ENCODE peak calls at places on chromosome 13, in ten cellular contexts. W is fibroblast of lung, H is neuronal stem cell, L is aorta, U is endodermal cell, D is heart left ventricle, Y is breast epithelium, N is ovary, X is GM06990, K is GM23248. C is an unnamed sample. For H3K36me3, the result is how much of the 10 kb centered on the place peaks cover.

GRCh38 chr13:52454459-52454824 is 836 bp upstream of the CKAP2 start:
- DNase-seq in H (no peak), X (peak), K (no peak), L (no peak), W (peak), N (no peak), U (peak), D (no peak), Y (no peak), C (peak)

GRCh38 chr13:24894277-24894971 is 130.5 kb downstream of the RNF17 start:
- DNase-seq in X (no peak), N (no peak), K (no peak), W (no peak), L (no peak), H (no peak), U (no peak), Y (no peak), D (no peak), C (no peak)

GRCh38 chr13:27022571-27023311 is 148.9 kb downstream of the USP12 start:
- DNase-seq in U (peak), N (no peak), W (peak), L (no peak), Y (peak), X (no peak), K (no peak), D (no peak), H (no peak), C (no peak)

GRCh38 chr13:44335463-44335862 is 38.2 kb upstream of the SERP2 start:
- DNase-seq in Y (no peak), U (no peak), D (no peak), L (no peak), N (no peak), W (no peak), X (no peak), K (no peak), H (no peak), C (no peak)

GRCh38 chr13:93066187-93066586 is 160.4 kb upstream of the GPC6 start:
- DNase-seq in D (peak), X (no peak), K (peak), Y (no peak), W (peak), L (no peak), H (no peak), N (no peak), U (no peak), C (no peak)

GRCh38 chr13:30998548-30999140 is 66.2 kb downstream of the TEX26 start:
- DNase-seq in X (no peak), W (peak), Y (no peak), K (peak), D (no peak), L (no peak), U (peak), H (no peak), N (no peak), C (no peak)

GRCh38 chr13:108551674-108552073 is 77.7 kb upstream of the MYO16 start:
- DNase-seq in W (peak), N (no peak), H (no peak), X (no peak), L (no peak), U (no peak), Y (no peak), K (no peak), D (no peak), C (no peak)

GRCh38 chr13:73765651-73766384 is 368.4 kb downstream of the KLF12 start:
- DNase-seq in Y (peak), X (peak), U (peak), L (peak), N (peak), W (peak), D (peak), H (peak), K (peak), C (peak)

GRCh38 chr13:59477011-59477410 is 686.7 kb downstream of the DIAPH3 start:
- DNase-seq in L (no peak), H (no peak), Y (no peak), K (peak), D (no peak), X (no peak), N (no peak), U (no peak), W (no peak), C (no peak)

GRCh38 chr13:50934735-50935419 is 25.3 kb downstream of the RNASEH2B start:
- DNase-seq in W (no peak), U (no peak), K (no peak), Y (no peak), D (no peak), N (no peak), L (no peak), X (no peak), H (no peak), C (no peak)

GRCh38 chr13:43129021-43129420 is 105.6 kb downstream of the DNAJC15 start:
- DNase-seq in Y (no peak), K (no peak), L (no peak), W (no peak), D (no peak), X (no peak), U (no peak), H (no peak), N (no peak), C (no peak)

GRCh38 chr13:54210397-54211050 is 1181.9 kb downstream of the OLFM4 start:
- DNase-seq in U (no peak), X (no peak), L (no peak), Y (peak), W (no peak), H (no peak), N (no peak), D (no peak), K (no peak), C (no peak)

GRCh38 chr13:79686441-79686840 is 205.5 kb downstream of the NDFIP2 start:
- DNase-seq in X (no peak), Y (no peak), W (peak), H (no peak), K (peak), L (no peak), D (no peak), N (no peak), U (no peak), C (no peak)

GRCh38 chr13:42873081-42873480 is 91.7 kb downstream of the FAM216B start:
- DNase-seq in H (no peak), K (peak), U (no peak), W (no peak), N (no peak), L (no peak), Y (no peak), X (no peak), D (no peak), C (no peak)

GRCh38 chr13:51883226-51883600 is 21.4 kb downstream of the CCDC70 start:
- DNase-seq in H (no peak), X (no peak), D (no peak), N (no peak), K (no peak), U (no peak), L (no peak), Y (no peak), W (no peak), C (no peak)

GRCh38 chr13:94704347-94705080 is 7.8 kb downstream of the SOX21 start:
- DNase-seq in N (no peak), D (no peak), W (no peak), L (no peak), Y (no peak), H (no peak), K (no peak), U (peak), X (no peak), C (no peak)

GRCh38 chr13:100673831-100674362 is 698 bp downstream of the TMTC4 start:
- DNase-seq in Y (no peak), X (peak), D (peak), U (peak), H (peak), W (peak), N (peak), L (peak), K (peak), C (peak)

GRCh38 chr13:21670006-21670882 is 629 bp upstream of the FGF9 start:
- DNase-seq in H (peak), D (peak), L (peak), U (peak), N (peak), K (peak), W (peak), X (peak), Y (no peak), C (peak)

GRCh38 chr13:102373221-102373620 is 28.6 kb downstream of the FGF14 start:
- DNase-seq in Y (no peak), H (no peak), D (no peak), X (no peak), W (no peak), U (no peak), N (no peak), L (no peak), K (no peak), C (no peak)

GRCh38 chr13:33953203-33953602 is 135.3 kb downstream of the RFC3 start:
- DNase-seq in N (no peak), L (no peak), H (no peak), U (no peak), Y (no peak), X (no peak), W (peak), K (peak), D (no peak), C (no peak)

GRCh38 chr13:37701972-37702371 is 103.4 kb upstream of the POSTN start:
- DNase-seq in Y (no peak), U (no peak), N (no peak), K (peak), L (no peak), X (no peak), D (peak), H (no peak), W (peak), C (no peak)

GRCh38 chr13:33125821-33126570 is 109.8 kb downstream of the KL start:
- DNase-seq in L (no peak), U (peak), H (peak), W (peak), D (peak), X (no peak), N (peak), K (peak), Y (no peak), C (no peak)

GRCh38 chr13:45542391-45542790 is 73.1 kb downstream of the ERICH6B start:
- DNase-seq in U (no peak), K (no peak), Y (no peak), W (no peak), D (no peak), X (no peak), H (no peak), L (no peak), N (no peak), C (no peak)

GRCh38 chr13:64749301-64749700 is 2480.8 kb downstream of the PCDH9 start:
- DNase-seq in X (no peak), H (no peak), K (no peak), U (no peak), Y (no peak), L (no peak), N (no peak), D (no peak), W (no peak), C (no peak)

GRCh38 chr13:58080806-58081205 is 449.3 kb downstream of the PCDH17 start:
- DNase-seq in Y (no peak), D (no peak), L (no peak), N (no peak), K (no peak), X (no peak), H (peak), W (no peak), U (no peak), C (no peak)

GRCh38 chr13:63010072-63010658 is 1594.5 kb upstream of the PCDH20 start:
- DNase-seq in L (no peak), N (no peak), H (no peak), W (no peak), K (no peak), D (no peak), X (no peak), U (peak), Y (no peak), C (no peak)

GRCh38 chr13:44368062-44368591 is 5.5 kb upstream of the SERP2 start:
- DNase-seq in X (no peak), U (no peak), N (no peak), Y (no peak), W (peak), D (no peak), H (no peak), L (no peak), K (peak), C (no peak)

GRCh38 chr13:76646946-76647345 is 239.3 kb downstream of the KCTD12 start:
- DNase-seq in X (no peak), H (no peak), L (no peak), U (no peak), D (no peak), W (no peak), K (peak), N (no peak), Y (no peak), C (no peak)

GRCh38 chr13:51419015-51419636 is 33.7 kb downstream of the INTS6 start:
- DNase-seq in N (no peak), K (no peak), U (no peak), H (no peak), Y (no peak), L (no peak), X (peak), D (no peak), W (no peak), C (no peak)

GRCh38 chr13:19672990-19673389 is 39.5 kb downstream of the MPHOSPH8 start:
- DNase-seq in K (no peak), L (no peak), Y (no peak), H (no peak), W (no peak), D (no peak), X (no peak), U (no peak), N (no peak), C (no peak)

GRCh38 chr13:19670147-19670546 is 36.7 kb downstream of the MPHOSPH8 start:
- DNase-seq in H (no peak), U (no peak), K (no peak), W (no peak), L (no peak), D (no peak), X (no peak), N (no peak), Y (no peak), C (no peak)

GRCh38 chr13:19673473-19674430 is 40.3 kb downstream of the MPHOSPH8 start:
- DNase-seq in W (no peak), L (no peak), Y (no peak), K (no peak), D (no peak), X (no peak), U (no peak), N (no peak), H (no peak), C (no peak)

GRCh38 chr13:19680751-19681150 is 47.3 kb downstream of the MPHOSPH8 start:
- DNase-seq in X (no peak), K (no peak), Y (no peak), L (no peak), H (no peak), W (no peak), D (no peak), U (no peak), N (no peak), C (no peak)

GRCh38 chr13:19674898-19675297 is 41.4 kb downstream of the MPHOSPH8 start:
- DNase-seq in N (no peak), W (no peak), U (no peak), Y (no peak), K (no peak), L (no peak), X (no peak), D (no peak), H (no peak), C (no peak)
- H3K36me3 ChIP-seq in N (under half), W (under half), U (half or more), Y (under half), K (half or more), L (under half), X (under half), D (half or more), H (half or more), C (under half)

GRCh38 chr13:113635048-113635420 is 23.0 kb downstream of the ATP4B start:
- DNase-seq in U (no peak), H (no peak), D (no peak), W (no peak), X (no peak), L (peak), Y (peak), K (no peak), N (no peak), C (no peak)

GRCh38 chr13:113634279-113635047 is 23.5 kb downstream of the ATP4B start:
- DNase-seq in N (no peak), K (no peak), L (no peak), W (no peak), U (no peak), Y (no peak), D (no peak), X (no peak), H (no peak), C (no peak)

GRCh38 chr13:113637262-113638160 is 20.5 kb downstream of the ATP4B start:
- DNase-seq in K (no peak), D (peak), Y (peak), H (no peak), U (peak), W (no peak), N (no peak), L (peak), X (no peak), C (peak)

GRCh38 chr13:113636266-113636963 is 21.6 kb downstream of the ATP4B start:
- DNase-seq in D (no peak), W (no peak), L (peak), X (no peak), N (no peak), U (no peak), Y (peak), H (no peak), K (no peak), C (no peak)

DNA sequence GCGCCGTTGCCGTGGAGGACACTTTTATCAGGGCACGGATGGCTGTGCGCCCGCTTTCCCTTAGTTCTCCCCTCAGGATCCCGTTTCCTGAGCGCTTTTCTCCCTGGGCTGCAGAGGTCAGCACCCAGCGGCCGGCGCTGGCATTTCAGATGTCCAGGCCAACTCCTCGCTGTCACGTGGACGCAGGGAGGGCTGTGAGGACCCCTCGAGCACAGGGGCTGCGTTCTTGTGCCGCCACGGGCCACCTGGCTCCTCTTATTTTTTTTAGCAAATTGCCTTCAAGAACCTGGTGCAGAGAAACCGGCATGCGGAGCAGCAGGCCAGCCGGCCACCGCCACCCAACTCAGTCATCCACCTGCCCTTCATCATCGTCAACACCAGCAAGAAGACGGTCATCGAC is 22.3 kb downstream of the ATP4B start:
- DNase-seq in U (no peak), D (no peak), N (no peak), X (no peak), W (no peak), L (peak), K (no peak), Y (peak), H (no peak), C (no peak)
- H3K36me3 ChIP-seq in U (half or more), D (half or more), N (under half), X (half or more), W (under half), L (under half), K (under half), Y (under half), H (half or more), C (under half)

DNA sequence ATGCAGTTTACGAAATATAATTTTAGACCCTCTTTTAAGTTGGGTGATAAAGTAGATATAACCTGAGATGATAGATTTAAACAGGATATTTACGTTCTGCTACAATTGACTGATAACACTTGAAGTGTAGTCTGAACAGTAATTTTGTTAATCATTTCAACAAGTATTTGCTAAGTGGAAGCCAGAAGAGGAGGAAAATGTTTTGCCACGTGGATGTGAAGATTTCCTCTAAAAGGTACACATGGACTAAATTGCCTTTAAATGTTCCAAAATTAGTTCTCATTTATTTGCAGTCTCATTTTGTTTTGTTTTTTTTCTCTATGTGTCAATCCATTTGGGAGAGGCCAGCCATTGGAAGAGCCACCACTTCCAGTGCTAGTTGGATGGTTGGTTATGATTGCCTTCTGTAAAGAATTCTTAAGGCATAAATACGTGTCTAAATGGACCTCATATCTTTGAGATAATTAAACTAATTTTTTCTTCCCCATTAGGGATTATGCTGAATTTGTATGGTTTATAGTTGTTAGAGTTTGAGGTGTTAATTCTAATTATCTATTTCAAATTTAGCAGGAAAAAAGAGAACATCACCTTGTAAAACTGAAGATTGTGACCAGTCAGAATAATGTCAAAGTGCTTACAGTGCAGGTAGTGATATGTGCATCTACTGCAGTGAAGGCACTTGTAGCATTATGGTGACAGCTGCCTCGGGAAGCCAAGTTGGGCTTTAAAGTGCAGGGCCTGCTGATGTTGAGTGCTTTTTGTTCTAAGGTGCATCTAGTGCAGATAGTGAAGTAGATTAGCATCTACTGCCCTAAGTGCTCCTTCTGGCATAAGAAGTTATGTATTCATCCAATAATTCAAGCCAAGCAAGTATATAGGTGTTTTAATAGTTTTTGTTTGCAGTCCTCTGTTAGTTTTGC is 2.8 kb downstream of the MIR17HG start:
- DNase-seq in D (no peak), U (no peak), H (no peak), W (no peak), X (no peak), L (no peak), N (no peak), Y (no peak), K (no peak), C (no peak)
- H3K36me3 ChIP-seq in D (under half), U (half or more), H (half or more), W (under half), X (under half), L (under half), N (under half), Y (under half), K (under half), C (under half)

GRCh38 chr13:39012608-39013007 is 22.0 kb upstream of the STOML3 start:
- DNase-seq in D (no peak), X (no peak), K (no peak), N (no peak), L (no peak), W (no peak), Y (no peak), U (peak), H (no peak), C (no peak)
- H3K36me3 ChIP-seq in D (half or more), X (under half), K (under half), N (under half), L (under half), W (under half), Y (under half), U (half or more), H (half or more), C (under half)

DNA sequence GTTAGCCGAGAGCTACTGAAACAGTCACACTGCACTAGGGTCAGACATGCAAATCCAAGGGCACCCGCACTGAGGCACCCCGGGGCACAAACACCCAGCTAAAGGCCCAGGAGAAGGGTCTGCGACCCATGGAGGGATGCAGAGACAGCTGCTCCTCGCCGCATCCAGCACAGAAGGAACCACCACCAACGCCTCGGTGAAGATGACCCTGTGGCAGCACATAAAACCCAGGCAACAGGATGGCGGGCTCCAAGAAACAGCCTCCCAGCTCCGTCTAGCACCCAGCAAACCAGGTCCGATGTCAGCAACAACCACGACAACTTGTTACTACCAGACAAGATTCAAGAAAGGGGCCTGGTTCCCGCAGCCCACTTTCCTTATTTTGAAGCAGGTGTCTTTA is 82.1 kb downstream of the STK24 start:
- DNase-seq in H (no peak), K (no peak), N (no peak), Y (no peak), W (no peak), L (no peak), U (peak), X (no peak), D (no peak), C (no peak)
- H3K36me3 ChIP-seq in H (under half), K (under half), N (under half), Y (under half), W (under half), L (under half), U (under half), X (under half), D (under half), C (under half)

GRCh38 chr13:48078251-48078656 is 16.6 kb downstream of the MED4 start:
- DNase-seq in X (peak), K (peak), N (no peak), U (peak), W (no peak), H (no peak), D (no peak), Y (no peak), L (no peak), C (peak)

GRCh38 chr13:48086272-48086671 is 8.6 kb downstream of the MED4 start:
- DNase-seq in L (no peak), H (no peak), X (no peak), N (no peak), U (no peak), Y (no peak), D (no peak), K (no peak), W (no peak), C (no peak)

DNA sequence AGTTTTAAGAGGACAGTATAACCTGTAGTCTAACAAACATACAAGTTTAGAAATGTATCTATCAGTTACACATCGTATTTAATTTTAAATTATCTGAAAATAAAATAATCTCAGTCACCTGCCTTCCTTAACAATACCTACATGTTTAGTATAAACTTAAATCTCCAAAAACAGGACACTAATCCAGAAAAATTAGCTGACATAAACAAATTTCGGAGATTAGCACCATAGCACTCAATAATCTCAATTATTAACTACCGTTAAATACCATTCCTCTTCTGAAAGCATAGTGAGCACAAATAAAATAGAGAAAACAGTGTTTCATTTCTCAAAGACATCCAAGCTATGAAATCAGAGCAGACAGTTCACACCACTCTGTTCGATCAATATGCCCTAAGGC is 13.2 kb downstream of the MED4 start:
- DNase-seq in D (no peak), U (no peak), X (no peak), H (no peak), L (no peak), K (no peak), Y (no peak), N (no peak), W (no peak), C (no peak)
- H3K36me3 ChIP-seq in D (half or more), U (half or more), X (under half), H (half or more), L (under half), K (half or more), Y (under half), N (under half), W (under half), C (under half)